ENCODE peak calls at places on chromosomes 12 and 14, in five cellular contexts. E, N, G, K and T are unnamed samples.

GRCh38 chr12:8018666-8019581 is 13.6 kb upstream of the FOXJ2 start:
- DNase-seq in K (no peak), N (peak), E (peak), G (peak), T (no peak)

GRCh38 chr12:47188576-47189441 is 109.0 kb upstream of the AMIGO2 start:
- DNase-seq in E (peak), G (no peak), N (no peak), K (peak), T (peak)

GRCh38 chr14:40204441-40205175 is 772.4 kb upstream of the FBXO33 start:
- DNase-seq in E (no peak), G (no peak), K (no peak), N (no peak), T (no peak)

GRCh38 chr12:51923506-51924365 is 16.4 kb downstream of the ACVRL1 start:
- DNase-seq in N (no peak), G (peak), E (peak), K (no peak), T (peak)

GRCh38 chr12:24625103-24625502 is 323.8 kb downstream of the BCAT1 start:
- DNase-seq in K (no peak), N (no peak), E (no peak), G (no peak), T (no peak)

GRCh38 chr12:103821773-103822172 is 19.3 kb downstream of the NT5DC3 start:
- DNase-seq in G (no peak), K (no peak), N (no peak), E (peak), T (no peak)

GRCh38 chr12:122054842-122055544 is 23.6 kb upstream of the MLXIP start:
- DNase-seq in N (no peak), E (no peak), K (no peak), G (no peak), T (no peak)

GRCh38 chr12:110279561-110279960 is 1.5 kb upstream of the ATP2A2 start:
- DNase-seq in K (no peak), E (no peak), G (no peak), N (peak), T (no peak)

GRCh38 chr14:51445001-51445390 is 204.9 kb downstream of the TMX1 start:
- DNase-seq in N (no peak), K (no peak), E (no peak), G (no peak), T (no peak)

GRCh38 chr12:114316076-114316475 is 89.9 kb downstream of the TBX5 start:
- DNase-seq in N (no peak), E (peak), K (peak), G (no peak), T (peak)

GRCh38 chr12:32714772-32715171 is 35.7 kb downstream of the DNM1L start:
- DNase-seq in K (no peak), G (no peak), E (no peak), N (no peak), T (no peak)

GRCh38 chr12:104573-105081 is 38.1 kb downstream of the IQSEC3 start:
- DNase-seq in G (no peak), K (no peak), N (peak), E (no peak), T (no peak)

GRCh38 chr12:82326905-82327503 is 31.2 kb downstream of the CCDC59 start:
- DNase-seq in K (peak), E (peak), G (peak), N (peak), T (peak)

GRCh38 chr14:102547067-102547466 is 37.5 kb upstream of the ANKRD9 start:
- DNase-seq in K (no peak), G (no peak), E (no peak), N (no peak), T (no peak)

GRCh38 chr14:28101992-28102391 is 664.6 kb upstream of the FOXG1 start:
- DNase-seq in N (peak), G (no peak), K (no peak), E (no peak), T (no peak)

GRCh38 chr12:52655720-52656124 is 3.7 kb upstream of the KRT2 start:
- DNase-seq in E (no peak), N (peak), G (peak), K (no peak), T (no peak)

GRCh38 chr12:104846056-104846762 is 111.9 kb downstream of the SLC41A2 start:
- DNase-seq in K (peak), G (no peak), E (peak), N (no peak), T (peak)

GRCh38 chr12:65929641-65930040 is 105.4 kb downstream of the HMGA2 start:
- DNase-seq in G (no peak), N (no peak), E (no peak), K (no peak), T (no peak)

GRCh38 chr12:49537709-49538601 is 875 bp upstream of the KCNH3 start:
- DNase-seq in G (no peak), E (peak), N (peak), K (no peak), T (no peak)

GRCh38 chr12:25051583-25052190 is 102.8 kb upstream of the BCAT1 start:
- DNase-seq in K (no peak), E (no peak), N (no peak), G (no peak), T (no peak)

GRCh38 chr14:64645220-64645891 is 58.9 kb upstream of the PLEKHG3 start:
- DNase-seq in N (no peak), E (peak), G (no peak), K (peak), T (peak)

GRCh38 chr14:91523972-91524371 is 13.9 kb upstream of the PPP4R3A start:
- DNase-seq in K (no peak), N (no peak), G (no peak), E (no peak), T (no peak)

GRCh38 chr14:79117561-79117960 is 947.4 kb downstream of the NRXN3 start:
- DNase-seq in E (no peak), G (no peak), N (no peak), K (no peak), T (no peak)

GRCh38 chr14:22095845-22096510 is 422.4 kb upstream of the OR4E1 start:
- DNase-seq in E (no peak), G (no peak), K (no peak), N (no peak), T (no peak)

GRCh38 chr12:116160196-116160595 is 117.3 kb downstream of the MED13L start:
- DNase-seq in N (no peak), G (no peak), K (no peak), E (peak), T (no peak)

GRCh38 chr12:132765366-132765765 is 3.7 kb upstream of the ANKLE2 start:
- DNase-seq in K (no peak), G (no peak), N (no peak), E (no peak), T (no peak)

GRCh38 chr12:67710582-67710981 is 62.0 kb downstream of the DYRK2 start:
- DNase-seq in N (no peak), E (peak), G (no peak), K (no peak), T (peak)

GRCh38 chr14:91649930-91650329 is 82.0 kb downstream of the CATSPERB start:
- DNase-seq in K (peak), E (peak), G (peak), N (no peak), T (peak)

GRCh38 chr14:72610096-72610830 is 283.6 kb downstream of the DPF3 start:
- DNase-seq in K (no peak), G (no peak), E (no peak), N (no peak), T (no peak)

GRCh38 chr12:98578821-98579220 is 14.7 kb upstream of the SLC25A3 start:
- DNase-seq in E (no peak), N (no peak), K (no peak), G (no peak), T (no peak)